ENCODE peak calls at places on chromosomes 5 and 9, in four cellular contexts. S is Calu3, R is neural progenitor cell, F is OCI-LY7. J is an unnamed sample.

GRCh38 chr5:142013734-142014495 is 1.1 kb upstream of the GNPDA1 start:
- DNase-seq in R (no peak), F (no peak), S (no peak), J (no peak)

GRCh38 chr5:90434116-90434714 is 24.7 kb upstream of the CETN3 start:
- DNase-seq in R (peak; percentile 70), S (peak; percentile 76), F (peak; percentile 55), J (peak; percentile 54)

GRCh38 chr5:140114341-140115185 is 654 bp downstream of the PURA start:
- DNase-seq in F (peak; percentile 71), S (peak; percentile 61), R (peak; percentile 67), J (peak; percentile 58)

GRCh38 chr5:151622367-151623097 is 31.4 kb upstream of the FAT2 start:
- DNase-seq in S (no peak), R (no peak), F (no peak), J (no peak)

GRCh38 chr9:87871425-87872078 is 11.1 kb upstream of the SPATA31E1 start:
- DNase-seq in R (no peak), S (no peak), F (no peak), J (no peak)

GRCh38 chr5:65066385-65066784 is 297.7 kb downstream of the CWC27 start:
- DNase-seq in R (peak; percentile 24), S (no peak), F (peak; percentile 57), J (no peak)

GRCh38 chr5:155057626-155058025 is 44.1 kb downstream of the KIF4B start:
- DNase-seq in R (no peak), S (no peak), F (no peak), J (no peak)

GRCh38 chr5:174204914-174205313 is 159.4 kb downstream of the NSG2 start:
- DNase-seq in R (peak; percentile 84), F (no peak), S (peak; percentile 45), J (no peak)

GRCh38 chr9:121169094-121169601 is 32.5 kb downstream of the RAB14 start:
- DNase-seq in R (no peak), F (peak; percentile 20), S (peak; percentile 4), J (peak; percentile 18)

GRCh38 chr5:79261907-79262306 is 26.0 kb downstream of the JMY start:
- DNase-seq in R (peak; percentile 12), S (no peak), F (peak; percentile 67), J (no peak)

GRCh38 chr5:159971931-159972461 is 36.9 kb upstream of the TTC1 start:
- DNase-seq in R (peak; percentile 78), F (no peak), S (peak; percentile 63), J (peak; percentile 49)

GRCh38 chr9:87569008-87569908 is 71.6 kb downstream of the DAPK1 start:
- DNase-seq in R (peak; percentile 23), F (peak; percentile 26), S (no peak), J (no peak)

GRCh38 chr9:108537756-108538155 is 318.0 kb downstream of the ACTL7B start:
- DNase-seq in F (no peak), S (no peak), R (no peak), J (no peak)

GRCh38 chr9:108534741-108535140 is 321.0 kb downstream of the ACTL7B start:
- DNase-seq in R (no peak), S (no peak), F (no peak), J (no peak)

GRCh38 chr9:108536836-108537601 is 318.8 kb downstream of the ACTL7B start:
- DNase-seq in S (no peak), F (no peak), R (no peak), J (no peak)

GRCh38 chr9:108530141-108530540 is 325.6 kb downstream of the ACTL7B start:
- DNase-seq in R (no peak), S (no peak), F (no peak), J (no peak)

GRCh38 chr9:108535526-108535925 is 320.3 kb downstream of the ACTL7B start:
- DNase-seq in F (peak; percentile 7), S (no peak), R (peak; percentile 31), J (peak; percentile 13)
- TF ChIP-seq CTCF in F (peak; percentile 71), S (peak; percentile 16), R (peak; percentile 63), J (peak; percentile 64)

DNA sequence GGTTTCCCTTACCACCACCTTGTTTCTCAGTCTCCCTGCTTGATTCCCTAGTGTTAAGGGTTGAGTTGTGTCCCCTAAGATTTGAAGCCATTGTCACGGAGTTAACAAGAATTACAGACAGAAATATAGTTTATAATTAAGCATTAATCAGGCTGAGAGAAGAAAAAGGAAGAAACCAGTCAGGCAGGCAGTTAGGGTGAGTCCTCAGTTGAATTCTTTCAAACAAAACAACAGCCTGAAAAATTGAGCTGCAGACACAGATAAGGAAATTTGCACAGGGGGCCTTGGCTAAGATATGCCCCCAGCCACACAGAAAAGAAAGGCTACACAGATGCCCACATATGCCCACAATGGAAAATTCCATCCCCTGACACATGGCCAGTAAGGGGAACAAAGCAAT is 111.7 kb upstream of the RAI14 start:
- DNase-seq in S (no peak), R (no peak), F (no peak), J (no peak)
- TF ChIP-seq CTCF in S (no peak), R (no peak), F (no peak), J (no peak)

GRCh38 chr5:81425569-81425968 is 31.6 kb upstream of the ACOT12 start:
- DNase-seq in F (peak; percentile 75), R (peak; percentile 55), S (no peak), J (no peak)
- TF ChIP-seq CTCF in F (peak; percentile 91), R (peak; percentile 82), S (peak; percentile 63), J (peak; percentile 93)

DNA sequence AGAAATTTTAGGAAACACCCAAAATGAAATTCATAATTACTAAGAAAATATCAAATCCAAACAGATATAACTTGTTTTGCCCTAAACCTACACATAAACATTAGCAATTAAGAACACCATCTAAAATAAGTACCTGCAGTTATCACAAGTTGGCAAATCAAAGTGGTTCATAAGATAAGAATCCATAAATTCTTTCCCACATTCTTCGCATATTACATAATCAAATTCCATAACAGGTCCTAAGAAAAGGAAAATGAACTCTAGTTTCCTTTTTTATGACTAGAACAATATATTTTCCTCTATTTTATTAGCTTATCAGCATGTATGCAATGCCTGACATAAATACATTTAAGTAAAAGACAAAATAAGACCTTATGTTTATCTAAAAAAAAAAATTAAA is 7.7 kb downstream of the XPA start:
- DNase-seq in F (no peak), R (no peak), S (no peak), J (no peak)
- TF ChIP-seq CTCF in F (no peak), R (no peak), S (no peak), J (no peak)

J was measured in endothelial cell.